ENCODE peak calls at places on chromosome 16, in ten cellular contexts. One of them, this sample, is unnamed.

GRCh38 chr16:12021578-12022265 is 45.2 kb downstream of the SNX29 start:
- DNase-seq in IMR-90: no peak
- DNase-seq in brain microvascular endothelial cell: no peak
- DNase-seq in HCT116: no peak
- DNase-seq in PC-9: no peak
- DNase-seq in stomach: no peak
- DNase-seq in CD8-positive, alpha-beta T cell: no peak
- DNase-seq in left ventricle myocardium inferior: no peak
- DNase-seq in thoracic aorta: no peak
- DNase-seq in neural progenitor cell: no peak
- DNase-seq in this sample: no peak

GRCh38 chr16:89048087-89048729 is 45.4 kb upstream of the ACSF3 start:
- DNase-seq in stomach: no peak
- DNase-seq in left ventricle myocardium inferior: peak; percentile 13
- DNase-seq in brain microvascular endothelial cell: no peak
- DNase-seq in HCT116: no peak
- DNase-seq in IMR-90: no peak
- DNase-seq in CD8-positive, alpha-beta T cell: no peak
- DNase-seq in neural progenitor cell: peak; percentile 43
- DNase-seq in PC-9: no peak
- DNase-seq in thoracic aorta: no peak
- DNase-seq in this sample: no peak

GRCh38 chr16:86252596-86252995 is 257.7 kb upstream of the FOXF1 start:
- DNase-seq in brain microvascular endothelial cell: no peak
- DNase-seq in CD8-positive, alpha-beta T cell: no peak
- DNase-seq in IMR-90: peak; percentile 65
- DNase-seq in neural progenitor cell: peak; percentile 79
- DNase-seq in HCT116: peak; percentile 42
- DNase-seq in stomach: no peak
- DNase-seq in thoracic aorta: no peak
- DNase-seq in PC-9: no peak
- DNase-seq in left ventricle myocardium inferior: no peak
- DNase-seq in this sample: no peak

GRCh38 chr16:6149031-6149430 is 1051.4 kb upstream of the EEF2KMT start:
- DNase-seq in CD8-positive, alpha-beta T cell: no peak
- DNase-seq in IMR-90: no peak
- DNase-seq in thoracic aorta: no peak
- DNase-seq in stomach: no peak
- DNase-seq in brain microvascular endothelial cell: no peak
- DNase-seq in HCT116: no peak
- DNase-seq in PC-9: no peak
- DNase-seq in neural progenitor cell: no peak
- DNase-seq in left ventricle myocardium inferior: no peak
- DNase-seq in this sample: no peak

GRCh38 chr16:53933407-53933806 is 229.5 kb downstream of the FTO start:
- DNase-seq in CD8-positive, alpha-beta T cell: no peak
- DNase-seq in stomach: no peak
- DNase-seq in left ventricle myocardium inferior: no peak
- DNase-seq in neural progenitor cell: no peak
- DNase-seq in PC-9: no peak
- DNase-seq in IMR-90: no peak
- DNase-seq in HCT116: no peak
- DNase-seq in thoracic aorta: no peak
- DNase-seq in brain microvascular endothelial cell: no peak
- DNase-seq in this sample: no peak

GRCh38 chr16:70251651-70252354 is at the start of gene EXOSC6:
- DNase-seq in CD8-positive, alpha-beta T cell: peak; percentile 90
- DNase-seq in brain microvascular endothelial cell: peak; percentile 84
- DNase-seq in thoracic aorta: peak; percentile 79
- DNase-seq in PC-9: peak; percentile 83
- DNase-seq in left ventricle myocardium inferior: peak; percentile 90
- DNase-seq in stomach: peak; percentile 92
- DNase-seq in HCT116: peak; percentile 87
- DNase-seq in IMR-90: peak; percentile 88
- DNase-seq in neural progenitor cell: peak; percentile 97
- DNase-seq in this sample: peak; percentile 58

GRCh38 chr16:65309294-65309850 is 187.5 kb upstream of the CDH11 start:
- DNase-seq in CD8-positive, alpha-beta T cell: no peak
- DNase-seq in HCT116: no peak
- DNase-seq in stomach: no peak
- DNase-seq in left ventricle myocardium inferior: no peak
- DNase-seq in neural progenitor cell: no peak
- DNase-seq in PC-9: no peak
- DNase-seq in thoracic aorta: no peak
- DNase-seq in IMR-90: no peak
- DNase-seq in brain microvascular endothelial cell: no peak
- DNase-seq in this sample: no peak

GRCh38 chr16:76461836-76462235 is 184.6 kb downstream of the CNTNAP4 start:
- DNase-seq in neural progenitor cell: no peak
- DNase-seq in CD8-positive, alpha-beta T cell: no peak
- DNase-seq in stomach: no peak
- DNase-seq in thoracic aorta: no peak
- DNase-seq in PC-9: no peak
- DNase-seq in left ventricle myocardium inferior: no peak
- DNase-seq in HCT116: no peak
- DNase-seq in IMR-90: no peak
- DNase-seq in brain microvascular endothelial cell: no peak
- DNase-seq in this sample: no peak

GRCh38 chr16:4517812-4518211 is 20.8 kb downstream of the CDIP1 start:
- DNase-seq in thoracic aorta: no peak
- DNase-seq in stomach: no peak
- DNase-seq in left ventricle myocardium inferior: no peak
- DNase-seq in neural progenitor cell: peak; percentile 82
- DNase-seq in HCT116: no peak
- DNase-seq in CD8-positive, alpha-beta T cell: no peak
- DNase-seq in PC-9: no peak
- DNase-seq in IMR-90: peak; percentile 46
- DNase-seq in brain microvascular endothelial cell: peak; percentile 37
- DNase-seq in this sample: no peak

GRCh38 chr16:87178977-87179376 is 138.2 kb downstream of the C16orf95 start:
- DNase-seq in thoracic aorta: peak; percentile 22
- DNase-seq in neural progenitor cell: no peak
- DNase-seq in brain microvascular endothelial cell: peak; percentile 55
- DNase-seq in stomach: no peak
- DNase-seq in IMR-90: peak; percentile 31
- DNase-seq in left ventricle myocardium inferior: peak; percentile 33
- DNase-seq in PC-9: no peak
- DNase-seq in CD8-positive, alpha-beta T cell: no peak
- DNase-seq in HCT116: no peak
- DNase-seq in this sample: no peak

GRCh38 chr16:31409433-31409832 is 16.3 kb downstream of the ITGAD start:
- DNase-seq in brain microvascular endothelial cell: no peak
- DNase-seq in PC-9: peak; percentile 54
- DNase-seq in IMR-90: peak; percentile 66
- DNase-seq in HCT116: peak; percentile 19
- DNase-seq in thoracic aorta: no peak
- DNase-seq in neural progenitor cell: no peak
- DNase-seq in CD8-positive, alpha-beta T cell: no peak
- DNase-seq in stomach: no peak
- DNase-seq in left ventricle myocardium inferior: no peak
- DNase-seq in this sample: no peak

GRCh38 chr16:5175263-5175662 is 77.7 kb upstream of the EEF2KMT start:
- DNase-seq in PC-9: no peak
- DNase-seq in IMR-90: no peak
- DNase-seq in brain microvascular endothelial cell: no peak
- DNase-seq in HCT116: no peak
- DNase-seq in left ventricle myocardium inferior: no peak
- DNase-seq in neural progenitor cell: no peak
- DNase-seq in stomach: no peak
- DNase-seq in CD8-positive, alpha-beta T cell: no peak
- DNase-seq in thoracic aorta: no peak
- DNase-seq in this sample: no peak

GRCh38 chr16:10197003-10197402 is 14.8 kb upstream of the GRIN2A start:
- DNase-seq in PC-9: no peak
- DNase-seq in thoracic aorta: no peak
- DNase-seq in neural progenitor cell: no peak
- DNase-seq in left ventricle myocardium inferior: no peak
- DNase-seq in brain microvascular endothelial cell: no peak
- DNase-seq in HCT116: no peak
- DNase-seq in CD8-positive, alpha-beta T cell: no peak
- DNase-seq in IMR-90: no peak
- DNase-seq in stomach: no peak
- DNase-seq in this sample: no peak

GRCh38 chr16:11232852-11233726 is 22.9 kb downstream of the SOCS1 start:
- DNase-seq in CD8-positive, alpha-beta T cell: peak; percentile 76
- DNase-seq in thoracic aorta: no peak
- DNase-seq in brain microvascular endothelial cell: no peak
- DNase-seq in neural progenitor cell: no peak
- DNase-seq in HCT116: no peak
- DNase-seq in PC-9: no peak
- DNase-seq in stomach: peak; percentile 64
- DNase-seq in IMR-90: no peak
- DNase-seq in left ventricle myocardium inferior: no peak
- DNase-seq in this sample: no peak

GRCh38 chr16:86854058-86854621 is 275.8 kb downstream of the FOXL1 start:
- DNase-seq in neural progenitor cell: no peak
- DNase-seq in thoracic aorta: no peak
- DNase-seq in IMR-90: peak; percentile 57
- DNase-seq in CD8-positive, alpha-beta T cell: no peak
- DNase-seq in stomach: no peak
- DNase-seq in left ventricle myocardium inferior: no peak
- DNase-seq in brain microvascular endothelial cell: no peak
- DNase-seq in PC-9: no peak
- DNase-seq in HCT116: no peak
- DNase-seq in this sample: no peak

GRCh38 chr16:81873843-81874752 is 95.0 kb downstream of the PLCG2 start:
- DNase-seq in neural progenitor cell: peak; percentile 75
- DNase-seq in HCT116: peak; percentile 57
- DNase-seq in CD8-positive, alpha-beta T cell: peak; percentile 29
- DNase-seq in PC-9: no peak
- DNase-seq in left ventricle myocardium inferior: peak; percentile 30
- DNase-seq in stomach: peak; percentile 67
- DNase-seq in thoracic aorta: no peak
- DNase-seq in brain microvascular endothelial cell: peak; percentile 48
- DNase-seq in IMR-90: peak; percentile 24
- DNase-seq in this sample: no peak
- TF ChIP-seq CTCF in neural progenitor cell: peak; percentile 87
- TF ChIP-seq CTCF in HCT116: peak; percentile 97
- TF ChIP-seq CTCF in CD8-positive, alpha-beta T cell: peak; percentile 81
- TF ChIP-seq CTCF in PC-9: peak; percentile 86
- TF ChIP-seq CTCF in left ventricle myocardium inferior: peak; percentile 86
- TF ChIP-seq CTCF in stomach: peak; percentile 85
- TF ChIP-seq CTCF in thoracic aorta: peak; percentile 51
- TF ChIP-seq CTCF in brain microvascular endothelial cell: peak; percentile 91
- TF ChIP-seq CTCF in IMR-90: peak; percentile 60
- TF ChIP-seq CTCF in this sample: peak; percentile 75

DNA sequence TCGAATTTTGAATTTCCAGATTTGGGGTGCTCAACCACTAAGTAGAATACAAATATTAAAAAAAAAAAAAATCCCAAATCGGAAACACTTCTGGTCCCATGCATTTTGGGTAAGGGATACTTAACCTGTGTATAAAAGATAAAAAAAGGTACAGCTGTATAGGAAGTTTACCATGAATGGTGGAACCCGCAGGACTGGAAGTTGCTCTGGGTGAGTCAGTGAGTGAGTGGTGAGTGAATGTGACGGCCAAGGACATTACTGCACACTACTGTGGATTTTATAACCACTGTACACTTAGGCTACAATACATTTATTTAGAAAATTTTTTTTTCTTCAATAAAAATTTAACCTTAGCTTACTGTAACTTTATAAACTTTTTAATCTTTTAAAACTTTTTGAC is 71.3 kb upstream of the BCAR1 start:
- DNase-seq in brain microvascular endothelial cell: peak; percentile 69
- DNase-seq in neural progenitor cell: no peak
- DNase-seq in HCT116: no peak
- DNase-seq in CD8-positive, alpha-beta T cell: no peak
- DNase-seq in thoracic aorta: no peak
- DNase-seq in IMR-90: peak; percentile 64
- DNase-seq in stomach: no peak
- DNase-seq in left ventricle myocardium inferior: no peak
- DNase-seq in PC-9: peak; percentile 68
- DNase-seq in this sample: no peak
- H3K27ac ChIP-seq in brain microvascular endothelial cell: peak overlapping the region; percentile 51
- H3K27ac ChIP-seq in neural progenitor cell: no peak overlapping the region
- H3K27ac ChIP-seq in HCT116: no peak overlapping the region
- H3K27ac ChIP-seq in CD8-positive, alpha-beta T cell: no peak overlapping the region
- H3K27ac ChIP-seq in thoracic aorta: no peak overlapping the region
- H3K27ac ChIP-seq in IMR-90: no peak overlapping the region
- H3K27ac ChIP-seq in stomach: no peak overlapping the region
- H3K27ac ChIP-seq in left ventricle myocardium inferior: no peak overlapping the region
- H3K27ac ChIP-seq in PC-9: peak overlapping the region; percentile 70
- H3K27ac ChIP-seq in this sample: no peak overlapping the region

DNA sequence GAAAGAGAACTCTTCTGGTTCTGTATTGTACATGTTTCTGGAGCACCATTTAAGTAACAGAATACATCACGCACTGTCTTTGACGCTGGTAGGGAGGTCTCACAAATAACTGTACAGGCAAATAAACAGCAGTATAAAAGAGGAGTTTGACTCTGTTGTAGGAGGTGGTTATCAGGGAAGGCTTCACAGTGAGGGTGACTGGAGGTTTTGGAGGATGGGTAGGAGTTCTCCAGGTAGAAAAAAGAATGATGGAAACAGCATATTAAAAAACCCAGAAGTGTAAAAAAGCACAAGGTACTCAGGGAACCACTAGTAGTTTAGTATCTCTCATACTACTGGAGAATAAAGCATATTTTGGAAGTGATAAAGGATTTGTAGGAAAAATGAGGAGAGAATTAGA is 2.7 kb upstream of the SLC6A2 start:
- DNase-seq in stomach: no peak
- DNase-seq in brain microvascular endothelial cell: no peak
- DNase-seq in PC-9: no peak
- DNase-seq in IMR-90: no peak
- DNase-seq in thoracic aorta: no peak
- DNase-seq in CD8-positive, alpha-beta T cell: no peak
- DNase-seq in left ventricle myocardium inferior: no peak
- DNase-seq in neural progenitor cell: no peak
- DNase-seq in HCT116: no peak
- DNase-seq in this sample: no peak
- TF ChIP-seq CTCF in stomach: no peak
- TF ChIP-seq CTCF in brain microvascular endothelial cell: no peak
- TF ChIP-seq CTCF in PC-9: no peak
- TF ChIP-seq CTCF in IMR-90: no peak
- TF ChIP-seq CTCF in thoracic aorta: no peak
- TF ChIP-seq CTCF in CD8-positive, alpha-beta T cell: no peak
- TF ChIP-seq CTCF in left ventricle myocardium inferior: no peak
- TF ChIP-seq CTCF in neural progenitor cell: no peak
- TF ChIP-seq CTCF in HCT116: no peak
- TF ChIP-seq CTCF in this sample: no peak

DNA sequence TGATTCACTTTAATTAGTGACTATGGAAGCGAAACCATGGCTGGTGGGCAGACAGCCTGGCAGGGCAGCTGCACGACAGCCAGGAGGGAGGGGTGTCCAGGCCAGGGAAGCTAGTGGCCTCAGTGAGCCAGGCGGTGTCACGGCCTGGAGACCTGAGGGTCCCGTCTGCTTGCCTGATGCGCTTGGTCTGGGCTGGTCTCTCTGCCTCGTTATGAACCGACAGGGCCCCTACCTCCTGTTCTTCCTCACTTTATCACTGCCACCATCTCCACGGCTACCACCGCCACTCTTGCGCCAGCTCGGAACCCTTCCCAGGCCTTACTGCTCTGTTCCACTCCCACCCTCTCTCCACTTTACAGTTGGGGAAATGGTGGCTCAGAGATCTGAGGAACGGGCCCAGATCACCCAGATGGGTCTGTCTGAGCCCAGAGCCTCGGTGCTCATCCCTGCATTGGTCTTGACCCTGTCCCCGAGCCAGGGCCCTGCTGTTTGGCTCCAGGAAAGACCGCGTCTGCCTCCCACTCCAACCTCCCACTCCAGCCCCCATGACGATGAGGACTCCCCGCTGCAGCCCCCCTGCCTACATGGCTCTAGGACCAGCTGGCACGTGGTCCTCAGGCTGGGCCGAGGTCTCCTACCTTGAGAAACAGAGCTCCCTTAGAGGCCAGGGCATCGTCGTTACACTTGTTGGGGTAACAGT is 59.6 kb downstream of the PRMT7 start:
- DNase-seq in IMR-90: no peak
- DNase-seq in thoracic aorta: no peak
- DNase-seq in CD8-positive, alpha-beta T cell: no peak
- DNase-seq in left ventricle myocardium inferior: no peak
- DNase-seq in neural progenitor cell: no peak
- DNase-seq in PC-9: no peak
- DNase-seq in HCT116: no peak
- DNase-seq in brain microvascular endothelial cell: no peak
- DNase-seq in stomach: no peak
- DNase-seq in this sample: no peak
- H3K27ac ChIP-seq in IMR-90: no peak overlapping the region
- H3K27ac ChIP-seq in thoracic aorta: no peak overlapping the region
- H3K27ac ChIP-seq in CD8-positive, alpha-beta T cell: no peak overlapping the region
- H3K27ac ChIP-seq in left ventricle myocardium inferior: no peak overlapping the region
- H3K27ac ChIP-seq in neural progenitor cell: no peak overlapping the region
- H3K27ac ChIP-seq in PC-9: no peak overlapping the region
- H3K27ac ChIP-seq in HCT116: no peak overlapping the region
- H3K27ac ChIP-seq in brain microvascular endothelial cell: no peak overlapping the region
- H3K27ac ChIP-seq in stomach: no peak overlapping the region
- H3K27ac ChIP-seq in this sample: no peak overlapping the region